ENCODE peak calls at places on chromosomes 12 and 14, in four cellular contexts. One of them, this sample, is unnamed.

GRCh38 chr12:4849024-4849594 is 60.6 kb upstream of the KCNA1 start:
- DNase-seq in posterior cingulate gyrus: no peak
- DNase-seq in KG1: no peak
- DNase-seq in DMS53: peak
- DNase-seq in this sample: peak

GRCh38 chr14:94393474-94393873 is 5.1 kb upstream of the SERPINA1 start:
- DNase-seq in posterior cingulate gyrus: no peak
- DNase-seq in KG1: no peak
- DNase-seq in DMS53: no peak
- DNase-seq in this sample: no peak

GRCh38 chr12:43113153-43113552 is 438.9 kb downstream of the ADAMTS20 start:
- DNase-seq in posterior cingulate gyrus: no peak
- DNase-seq in KG1: no peak
- DNase-seq in DMS53: no peak
- DNase-seq in this sample: no peak

GRCh38 chr12:28498850-28499249 is 308.6 kb downstream of the CCDC91 start:
- DNase-seq in posterior cingulate gyrus: no peak
- DNase-seq in KG1: no peak
- DNase-seq in DMS53: no peak
- DNase-seq in this sample: peak

GRCh38 chr14:53663709-53664108 is 292.9 kb downstream of the BMP4 start:
- DNase-seq in posterior cingulate gyrus: no peak
- DNase-seq in KG1: no peak
- DNase-seq in DMS53: peak
- DNase-seq in this sample: peak

GRCh38 chr12:114562654-114563053 is 121.3 kb downstream of the TBX3 start:
- DNase-seq in posterior cingulate gyrus: no peak
- DNase-seq in KG1: no peak
- DNase-seq in DMS53: no peak
- DNase-seq in this sample: no peak

GRCh38 chr12:106669216-106669615 is 86.4 kb downstream of the RFX4 start:
- DNase-seq in posterior cingulate gyrus: no peak
- DNase-seq in KG1: no peak
- DNase-seq in DMS53: no peak
- DNase-seq in this sample: no peak

GRCh38 chr12:102885043-102885932 is 31.8 kb downstream of the PAH start:
- DNase-seq in posterior cingulate gyrus: no peak
- DNase-seq in KG1: no peak
- DNase-seq in DMS53: no peak
- DNase-seq in this sample: no peak

GRCh38 chr14:80996049-80996901 is 40.9 kb downstream of the TSHR start:
- DNase-seq in posterior cingulate gyrus: no peak
- DNase-seq in KG1: peak
- DNase-seq in DMS53: peak
- DNase-seq in this sample: peak

GRCh38 chr12:111107392-111108178 is 187.2 kb upstream of the MYL2 start:
- DNase-seq in posterior cingulate gyrus: no peak
- DNase-seq in KG1: no peak
- DNase-seq in DMS53: no peak
- DNase-seq in this sample: no peak

GRCh38 chr12:122336015-122336946 is 70.0 kb upstream of the VPS33A start:
- DNase-seq in posterior cingulate gyrus: no peak
- DNase-seq in KG1: no peak
- DNase-seq in DMS53: peak
- DNase-seq in this sample: peak

GRCh38 chr14:63860146-63860545 is 7.3 kb downstream of the SYNE2 start:
- DNase-seq in posterior cingulate gyrus: no peak
- DNase-seq in KG1: no peak
- DNase-seq in DMS53: no peak
- DNase-seq in this sample: no peak

GRCh38 chr12:111775205-111776193 is 8.8 kb downstream of the ALDH2 start:
- DNase-seq in posterior cingulate gyrus: peak
- DNase-seq in KG1: peak
- DNase-seq in DMS53: no peak
- DNase-seq in this sample: peak

GRCh38 chr14:97250925-97251324 is 453.7 kb downstream of the VRK1 start:
- DNase-seq in posterior cingulate gyrus: no peak
- DNase-seq in KG1: no peak
- DNase-seq in DMS53: no peak
- DNase-seq in this sample: no peak

GRCh38 chr12:102249073-102249854 is 51.6 kb upstream of the PMCH start:
- DNase-seq in posterior cingulate gyrus: no peak
- DNase-seq in KG1: no peak
- DNase-seq in DMS53: peak
- DNase-seq in this sample: no peak

GRCh38 chr14:100052819-100053218 is 12.4 kb upstream of the EVL start:
- DNase-seq in posterior cingulate gyrus: no peak
- DNase-seq in KG1: no peak
- DNase-seq in DMS53: no peak
- DNase-seq in this sample: no peak

GRCh38 chr14:63986789-63987533 is 134.2 kb downstream of the SYNE2 start:
- DNase-seq in posterior cingulate gyrus: no peak
- DNase-seq in KG1: no peak
- DNase-seq in DMS53: no peak
- DNase-seq in this sample: no peak

GRCh38 chr12:86834217-86834616 is 578.0 kb upstream of the MGAT4C start:
- DNase-seq in posterior cingulate gyrus: no peak
- DNase-seq in KG1: no peak
- DNase-seq in DMS53: no peak
- DNase-seq in this sample: no peak

GRCh38 chr14:36718216-36718615 is 56.6 kb downstream of the PAX9 start:
- DNase-seq in posterior cingulate gyrus: no peak
- DNase-seq in KG1: no peak
- DNase-seq in DMS53: peak
- DNase-seq in this sample: no peak

GRCh38 chr14:50039734-50040400 is 76.5 kb downstream of the VCPKMT start:
- DNase-seq in posterior cingulate gyrus: no peak
- DNase-seq in KG1: no peak
- DNase-seq in DMS53: peak
- DNase-seq in this sample: peak

This sample was measured in HT-29.